ENCODE peak calls at places on chromosomes 7 and 10, in four cellular contexts. One of them, this sample, is unnamed.

GRCh38 chr10:120823251-120823650 is 27.9 kb upstream of the WDR11 start:
- DNase-seq in substantia nigra: no peak
- DNase-seq in H7: no peak
- DNase-seq in frontal cortex: no peak
- DNase-seq in this sample: no peak

GRCh38 chr10:44902838-44903545 is 8.1 kb upstream of the TMEM72 start:
- DNase-seq in substantia nigra: no peak
- DNase-seq in H7: no peak
- DNase-seq in frontal cortex: no peak
- DNase-seq in this sample: no peak

GRCh38 chr7:15012135-15012534 is 109.6 kb upstream of the DGKB start:
- DNase-seq in substantia nigra: no peak
- DNase-seq in H7: no peak
- DNase-seq in frontal cortex: no peak
- DNase-seq in this sample: no peak

GRCh38 chr10:42899036-42899435 is 116.4 kb downstream of the BMS1 start:
- DNase-seq in substantia nigra: no peak
- DNase-seq in H7: no peak
- DNase-seq in frontal cortex: no peak
- DNase-seq in this sample: no peak

GRCh38 chr7:90238583-90238982 is 6.4 kb upstream of the CFAP69 start:
- DNase-seq in substantia nigra: no peak
- DNase-seq in H7: no peak
- DNase-seq in frontal cortex: no peak
- DNase-seq in this sample: no peak

GRCh38 chr10:60809157-60809556 is 30.9 kb downstream of the CDK1 start:
- DNase-seq in substantia nigra: no peak
- DNase-seq in H7: no peak
- DNase-seq in frontal cortex: no peak
- DNase-seq in this sample: peak; percentile 47

GRCh38 chr10:84177541-84178386 is 4.2 kb downstream of the GPR15LG start:
- DNase-seq in substantia nigra: no peak
- DNase-seq in H7: no peak
- DNase-seq in frontal cortex: no peak
- DNase-seq in this sample: no peak

GRCh38 chr10:123578721-123579120 is 87.4 kb upstream of the GPR26 start:
- DNase-seq in substantia nigra: no peak
- DNase-seq in H7: no peak
- DNase-seq in frontal cortex: no peak
- DNase-seq in this sample: no peak

GRCh38 chr10:119849031-119849789 is 23.4 kb downstream of the MCMBP start:
- DNase-seq in substantia nigra: no peak
- DNase-seq in H7: no peak
- DNase-seq in frontal cortex: no peak
- DNase-seq in this sample: no peak

GRCh38 chr10:60130130-60130579 is 223.8 kb upstream of the CCDC6 start:
- DNase-seq in substantia nigra: no peak
- DNase-seq in H7: peak; percentile 8
- DNase-seq in frontal cortex: no peak
- DNase-seq in this sample: no peak

GRCh38 chr10:132354356-132355094 is 22.5 kb downstream of the LRRC27 start:
- DNase-seq in substantia nigra: no peak
- DNase-seq in H7: peak; percentile 70
- DNase-seq in frontal cortex: no peak
- DNase-seq in this sample: no peak

GRCh38 chr10:3330687-3331086 is 158.1 kb upstream of the PITRM1 start:
- DNase-seq in substantia nigra: no peak
- DNase-seq in H7: no peak
- DNase-seq in frontal cortex: peak; percentile 23
- DNase-seq in this sample: peak; percentile 25

GRCh38 chr7:153190452-153190851 is 430.9 kb downstream of the ACTR3B start:
- DNase-seq in substantia nigra: no peak
- DNase-seq in H7: peak; percentile 54
- DNase-seq in frontal cortex: no peak
- DNase-seq in this sample: no peak

GRCh38 chr10:126334272-126334671 is 54.0 kb downstream of the ADAM12 start:
- DNase-seq in substantia nigra: no peak
- DNase-seq in H7: no peak
- DNase-seq in frontal cortex: no peak
- DNase-seq in this sample: no peak

This sample was measured in tibial nerve.